ENCODE peak calls at places on chromosomes 4 and X, in eight cellular contexts. U is activated T-cell treated with anti-CD3 and anti-CD28 coated beads, Interleukin-2, amount 50 U/mL, for 72 hours; O is posterior vena cava; A is fibroblast of pulmonary artery; P is NCI-H460; V is activated CD8-positive, alpha-beta T cell treated with anti-CD3 and anti-CD28 coated beads, Interleukin-2, amount 10 ng/mL, durations not matched to agents 7 days and 5 days; M is activated CD8-positive, alpha-beta memory T cell treated with anti-CD3 and anti-CD28 coated beads, Interleukin-2, amount 50 U/mL, for 48 hours; X is fibroblast of lung. K is an unnamed sample.

GRCh38 chr4:146514651-146515379 is 6.9 kb downstream of the SLC10A7 start:
- DNase-seq in M (no peak), U (no peak), P (no peak), V (no peak), X (no peak), O (no peak), A (no peak), K (no peak)

GRCh38 chrX:153665726-153666306 is 7.8 kb downstream of the PNCK start:
- DNase-seq in M (no peak), X (no peak), O (no peak), A (no peak), V (no peak), U (no peak), P (no peak), K (no peak)

GRCh38 chr4:111806331-111806730 is 338.9 kb upstream of the FAM241A start:
- DNase-seq in A (no peak), V (no peak), X (no peak), P (no peak), M (no peak), O (no peak), U (no peak), K (no peak)

GRCh38 chrX:39935414-39936064 is 162.2 kb downstream of the BCOR start:
- DNase-seq in X (no peak), V (no peak), P (no peak), O (no peak), A (no peak), M (no peak), U (no peak), K (no peak)

GRCh38 chrX:65677954-65678469 is 10.6 kb downstream of the MSN start:
- DNase-seq in O (no peak), M (no peak), A (peak), X (peak), P (peak), V (no peak), U (no peak), K (no peak)

GRCh38 chrX:103488332-103488731 is 31.0 kb downstream of the RAB40A start:
- DNase-seq in X (peak), U (no peak), V (no peak), A (peak), M (no peak), O (no peak), P (no peak), K (peak)

GRCh38 chr4:36285784-36286480 is 4.5 kb downstream of the DTHD1 start:
- DNase-seq in M (no peak), X (no peak), P (no peak), A (no peak), V (peak), U (peak), O (no peak), K (no peak)

GRCh38 chr4:113325876-113326615 is 276.6 kb downstream of the ANK2 start:
- DNase-seq in X (no peak), A (no peak), P (no peak), V (no peak), U (no peak), M (no peak), O (no peak), K (no peak)

GRCh38 chr4:177250056-177250696 is 59.5 kb upstream of the NEIL3 start:
- DNase-seq in M (peak), X (peak), A (peak), V (peak), P (peak), U (peak), O (peak), K (peak)

GRCh38 chrX:55487143-55487542 is 2.5 kb downstream of the USP51 start:
- DNase-seq in X (no peak), U (no peak), M (no peak), V (no peak), A (no peak), P (no peak), O (no peak), K (no peak)

GRCh38 chr4:174749091-174749490 is 80.0 kb downstream of the GLRA3 start:
- DNase-seq in O (no peak), X (no peak), U (no peak), A (peak), M (no peak), P (no peak), V (no peak), K (peak)

GRCh38 chr4:52199574-52200338 is 148.7 kb downstream of the SPATA18 start:
- DNase-seq in U (no peak), P (peak), V (no peak), O (no peak), A (peak), X (peak), M (no peak), K (no peak)

GRCh38 chr4:174215936-174216699 is 67.3 kb downstream of the FBXO8 start:
- DNase-seq in P (no peak), V (no peak), A (no peak), O (no peak), X (peak), M (no peak), U (no peak), K (peak)

GRCh38 chr4:91924625-91925024 is 379.1 kb upstream of the GRID2 start:
- DNase-seq in O (peak), X (no peak), M (no peak), P (no peak), U (no peak), V (no peak), A (no peak), K (no peak)

GRCh38 chr4:101527186-101527585 is 179.9 kb upstream of the PPP3CA start:
- DNase-seq in X (no peak), A (no peak), V (peak), P (no peak), O (no peak), M (peak), U (peak), K (no peak)

GRCh38 chrX:48676106-48676892 is 7.3 kb upstream of the WAS start:
- DNase-seq in P (peak), O (peak), V (peak), A (peak), U (peak), M (peak), X (peak), K (peak)

GRCh38 chr4:56910172-56910967 is 2.7 kb downstream of the REST start:
- DNase-seq in V (no peak), O (no peak), U (no peak), M (no peak), A (no peak), P (no peak), X (no peak), K (peak)

GRCh38 chrX:1265061-1265460 is 3.6 kb upstream of the CSF2RA start:
- DNase-seq in A (no peak), V (no peak), U (no peak), P (no peak), M (no peak), X (no peak), O (peak), K (no peak)

GRCh38 chr4:3062466-3062865 is 11.9 kb downstream of the HTT-AS start:
- DNase-seq in V (no peak), X (peak), A (peak), M (no peak), P (no peak), O (no peak), U (no peak), K (no peak)

GRCh38 chr4:36402008-36402758 is 120.8 kb downstream of the DTHD1 start:
- DNase-seq in V (no peak), P (no peak), A (no peak), M (no peak), O (no peak), X (no peak), U (no peak), K (no peak)

GRCh38 chrX:154526901-154527675 is 11.1 kb upstream of the FAM3A start:
- DNase-seq in V (peak), U (peak), X (peak), A (peak), P (peak), O (peak), M (peak), K (peak)

GRCh38 chrX:100946521-100946920 is 17.8 kb upstream of the XKRX start:
- DNase-seq in U (no peak), V (no peak), X (no peak), M (no peak), O (no peak), A (peak), P (peak), K (peak)

GRCh38 chrX:110383414-110383813 is 24.8 kb downstream of the RTL9 start:
- DNase-seq in M (no peak), V (no peak), U (no peak), P (no peak), X (peak), A (peak), O (no peak), K (peak)

GRCh38 chrX:108511721-108512120 is 72.1 kb downstream of the COL4A5 start:
- DNase-seq in O (no peak), M (no peak), U (no peak), V (no peak), X (peak), P (no peak), A (peak), K (no peak)

GRCh38 chr4:158065176-158065575 is 107.6 kb downstream of the GASK1B start:
- DNase-seq in V (no peak), O (no peak), U (no peak), P (no peak), A (no peak), M (no peak), X (no peak), K (no peak)

GRCh38 chr4:149063007-149063406 is 620.8 kb upstream of the NR3C2 start:
- DNase-seq in X (no peak), U (no peak), A (no peak), M (no peak), O (no peak), V (no peak), P (no peak), K (no peak)

GRCh38 chr4:155371432-155372043 is 5.2 kb downstream of the MAP9 start:
- DNase-seq in O (no peak), M (no peak), V (no peak), A (peak), X (peak), P (peak), U (no peak), K (peak)

GRCh38 chr4:98928131-98928504 is 815 bp downstream of the EIF4E start:
- DNase-seq in A (peak), O (peak), M (peak), P (peak), U (peak), V (peak), X (peak), K (peak)